ENCODE peak calls at places on chromosomes 3 and 15, in five cellular contexts. One of them, this sample, is unnamed.

GRCh38 chr15:89971592-89971997 is 29.5 kb upstream of the ZNF710 start:
- DNase-seq in sigmoid colon: no peak
- DNase-seq in psoas muscle: peak; percentile 64
- DNase-seq in AG04450: no peak
- DNase-seq in activated T-helper 1 cell treated with anti-CD3 and anti-CD28 coated beads, Interleukin-12 subunit alpha, Interleukin-12 subunit beta, Interleukin-2, Interleukin-4 antibody, amounts not matched to agents 30 ng/mL and 10 ng/mL and 1 ng/mL, durations not matched to agents 14 hours and 24 hours and 36 hours: peak; percentile 16
- DNase-seq in this sample: no peak

GRCh38 chr3:15932348-15933300 is 134.8 kb upstream of the ANKRD28 start:
- DNase-seq in psoas muscle: no peak
- DNase-seq in activated T-helper 1 cell treated with anti-CD3 and anti-CD28 coated beads, Interleukin-12 subunit alpha, Interleukin-12 subunit beta, Interleukin-2, Interleukin-4 antibody, amounts not matched to agents 30 ng/mL and 10 ng/mL and 1 ng/mL, durations not matched to agents 14 hours and 24 hours and 36 hours: no peak
- DNase-seq in AG04450: no peak
- DNase-seq in sigmoid colon: no peak
- DNase-seq in this sample: no peak

GRCh38 chr3:38247366-38248035 is 18.1 kb upstream of the SLC22A13 start:
- DNase-seq in sigmoid colon: no peak
- DNase-seq in AG04450: peak; percentile 64
- DNase-seq in psoas muscle: no peak
- DNase-seq in activated T-helper 1 cell treated with anti-CD3 and anti-CD28 coated beads, Interleukin-12 subunit alpha, Interleukin-12 subunit beta, Interleukin-2, Interleukin-4 antibody, amounts not matched to agents 30 ng/mL and 10 ng/mL and 1 ng/mL, durations not matched to agents 14 hours and 24 hours and 36 hours: no peak
- DNase-seq in this sample: peak; percentile 17

GRCh38 chr15:81485806-81486205 is 111.8 kb upstream of the TMC3 start:
- DNase-seq in activated T-helper 1 cell treated with anti-CD3 and anti-CD28 coated beads, Interleukin-12 subunit alpha, Interleukin-12 subunit beta, Interleukin-2, Interleukin-4 antibody, amounts not matched to agents 30 ng/mL and 10 ng/mL and 1 ng/mL, durations not matched to agents 14 hours and 24 hours and 36 hours: no peak
- DNase-seq in sigmoid colon: no peak
- DNase-seq in psoas muscle: no peak
- DNase-seq in AG04450: no peak
- DNase-seq in this sample: no peak

GRCh38 chr15:70741107-70741511 is 22.2 kb downstream of the UACA start:
- DNase-seq in AG04450: peak; percentile 58
- DNase-seq in psoas muscle: peak; percentile 74
- DNase-seq in sigmoid colon: peak; percentile 91
- DNase-seq in activated T-helper 1 cell treated with anti-CD3 and anti-CD28 coated beads, Interleukin-12 subunit alpha, Interleukin-12 subunit beta, Interleukin-2, Interleukin-4 antibody, amounts not matched to agents 30 ng/mL and 10 ng/mL and 1 ng/mL, durations not matched to agents 14 hours and 24 hours and 36 hours: no peak
- DNase-seq in this sample: peak; percentile 71

GRCh38 chr3:141797167-141797773 is 34.1 kb downstream of the GRK7 start:
- DNase-seq in activated T-helper 1 cell treated with anti-CD3 and anti-CD28 coated beads, Interleukin-12 subunit alpha, Interleukin-12 subunit beta, Interleukin-2, Interleukin-4 antibody, amounts not matched to agents 30 ng/mL and 10 ng/mL and 1 ng/mL, durations not matched to agents 14 hours and 24 hours and 36 hours: peak; percentile 22
- DNase-seq in AG04450: no peak
- DNase-seq in psoas muscle: peak; percentile 80
- DNase-seq in sigmoid colon: peak; percentile 69
- DNase-seq in this sample: peak; percentile 72

GRCh38 chr3:8307545-8308110 is 194.0 kb upstream of the LMCD1 start:
- DNase-seq in sigmoid colon: no peak
- DNase-seq in AG04450: no peak
- DNase-seq in activated T-helper 1 cell treated with anti-CD3 and anti-CD28 coated beads, Interleukin-12 subunit alpha, Interleukin-12 subunit beta, Interleukin-2, Interleukin-4 antibody, amounts not matched to agents 30 ng/mL and 10 ng/mL and 1 ng/mL, durations not matched to agents 14 hours and 24 hours and 36 hours: no peak
- DNase-seq in psoas muscle: no peak
- DNase-seq in this sample: no peak

GRCh38 chr3:118110196-118110595 is 924.5 kb downstream of the IGSF11 start:
- DNase-seq in sigmoid colon: no peak
- DNase-seq in activated T-helper 1 cell treated with anti-CD3 and anti-CD28 coated beads, Interleukin-12 subunit alpha, Interleukin-12 subunit beta, Interleukin-2, Interleukin-4 antibody, amounts not matched to agents 30 ng/mL and 10 ng/mL and 1 ng/mL, durations not matched to agents 14 hours and 24 hours and 36 hours: no peak
- DNase-seq in AG04450: no peak
- DNase-seq in psoas muscle: no peak
- DNase-seq in this sample: no peak

GRCh38 chr3:123511084-123511483 is 62.2 kb upstream of the ADCY5 start:
- DNase-seq in psoas muscle: no peak
- DNase-seq in AG04450: no peak
- DNase-seq in activated T-helper 1 cell treated with anti-CD3 and anti-CD28 coated beads, Interleukin-12 subunit alpha, Interleukin-12 subunit beta, Interleukin-2, Interleukin-4 antibody, amounts not matched to agents 30 ng/mL and 10 ng/mL and 1 ng/mL, durations not matched to agents 14 hours and 24 hours and 36 hours: no peak
- DNase-seq in sigmoid colon: no peak
- DNase-seq in this sample: no peak

GRCh38 chr3:13494463-13495350 is 14.6 kb downstream of the HDAC11 start:
- DNase-seq in AG04450: no peak
- DNase-seq in sigmoid colon: no peak
- DNase-seq in psoas muscle: peak; percentile 62
- DNase-seq in activated T-helper 1 cell treated with anti-CD3 and anti-CD28 coated beads, Interleukin-12 subunit alpha, Interleukin-12 subunit beta, Interleukin-2, Interleukin-4 antibody, amounts not matched to agents 30 ng/mL and 10 ng/mL and 1 ng/mL, durations not matched to agents 14 hours and 24 hours and 36 hours: no peak
- DNase-seq in this sample: no peak

GRCh38 chr15:80579611-80580010 is 115.5 kb upstream of the ABHD17C start:
- DNase-seq in activated T-helper 1 cell treated with anti-CD3 and anti-CD28 coated beads, Interleukin-12 subunit alpha, Interleukin-12 subunit beta, Interleukin-2, Interleukin-4 antibody, amounts not matched to agents 30 ng/mL and 10 ng/mL and 1 ng/mL, durations not matched to agents 14 hours and 24 hours and 36 hours: no peak
- DNase-seq in psoas muscle: no peak
- DNase-seq in AG04450: no peak
- DNase-seq in sigmoid colon: peak; percentile 13
- DNase-seq in this sample: no peak

GRCh38 chr15:77516786-77517185 is 96.1 kb downstream of the HMG20A start:
- DNase-seq in activated T-helper 1 cell treated with anti-CD3 and anti-CD28 coated beads, Interleukin-12 subunit alpha, Interleukin-12 subunit beta, Interleukin-2, Interleukin-4 antibody, amounts not matched to agents 30 ng/mL and 10 ng/mL and 1 ng/mL, durations not matched to agents 14 hours and 24 hours and 36 hours: no peak
- DNase-seq in sigmoid colon: peak; percentile 46
- DNase-seq in AG04450: no peak
- DNase-seq in psoas muscle: peak; percentile 12
- DNase-seq in this sample: no peak

GRCh38 chr3:24519368-24520100 is 24.9 kb upstream of the THRB start:
- DNase-seq in AG04450: no peak
- DNase-seq in psoas muscle: no peak
- DNase-seq in sigmoid colon: no peak
- DNase-seq in activated T-helper 1 cell treated with anti-CD3 and anti-CD28 coated beads, Interleukin-12 subunit alpha, Interleukin-12 subunit beta, Interleukin-2, Interleukin-4 antibody, amounts not matched to agents 30 ng/mL and 10 ng/mL and 1 ng/mL, durations not matched to agents 14 hours and 24 hours and 36 hours: no peak
- DNase-seq in this sample: no peak

GRCh38 chr3:151827816-151828215 is 13.9 kb downstream of the AADAC start:
- DNase-seq in activated T-helper 1 cell treated with anti-CD3 and anti-CD28 coated beads, Interleukin-12 subunit alpha, Interleukin-12 subunit beta, Interleukin-2, Interleukin-4 antibody, amounts not matched to agents 30 ng/mL and 10 ng/mL and 1 ng/mL, durations not matched to agents 14 hours and 24 hours and 36 hours: no peak
- DNase-seq in AG04450: no peak
- DNase-seq in sigmoid colon: no peak
- DNase-seq in psoas muscle: no peak
- DNase-seq in this sample: no peak

GRCh38 chr3:29176501-29176900 is 104.4 kb upstream of the RBMS3 start:
- DNase-seq in sigmoid colon: no peak
- DNase-seq in psoas muscle: no peak
- DNase-seq in activated T-helper 1 cell treated with anti-CD3 and anti-CD28 coated beads, Interleukin-12 subunit alpha, Interleukin-12 subunit beta, Interleukin-2, Interleukin-4 antibody, amounts not matched to agents 30 ng/mL and 10 ng/mL and 1 ng/mL, durations not matched to agents 14 hours and 24 hours and 36 hours: no peak
- DNase-seq in AG04450: no peak
- DNase-seq in this sample: no peak

GRCh38 chr15:68656438-68656739 is 77.6 kb downstream of the CORO2B start:
- DNase-seq in AG04450: no peak
- DNase-seq in sigmoid colon: no peak
- DNase-seq in activated T-helper 1 cell treated with anti-CD3 and anti-CD28 coated beads, Interleukin-12 subunit alpha, Interleukin-12 subunit beta, Interleukin-2, Interleukin-4 antibody, amounts not matched to agents 30 ng/mL and 10 ng/mL and 1 ng/mL, durations not matched to agents 14 hours and 24 hours and 36 hours: no peak
- DNase-seq in psoas muscle: no peak
- DNase-seq in this sample: no peak

GRCh38 chr3:182919866-182920357 is 60.4 kb downstream of the DCUN1D1 start:
- DNase-seq in sigmoid colon: no peak
- DNase-seq in AG04450: no peak
- DNase-seq in activated T-helper 1 cell treated with anti-CD3 and anti-CD28 coated beads, Interleukin-12 subunit alpha, Interleukin-12 subunit beta, Interleukin-2, Interleukin-4 antibody, amounts not matched to agents 30 ng/mL and 10 ng/mL and 1 ng/mL, durations not matched to agents 14 hours and 24 hours and 36 hours: no peak
- DNase-seq in psoas muscle: no peak
- DNase-seq in this sample: no peak

GRCh38 chr3:37922721-37923575 is 61.3 kb downstream of the CTDSPL start:
- DNase-seq in sigmoid colon: no peak
- DNase-seq in AG04450: no peak
- DNase-seq in activated T-helper 1 cell treated with anti-CD3 and anti-CD28 coated beads, Interleukin-12 subunit alpha, Interleukin-12 subunit beta, Interleukin-2, Interleukin-4 antibody, amounts not matched to agents 30 ng/mL and 10 ng/mL and 1 ng/mL, durations not matched to agents 14 hours and 24 hours and 36 hours: no peak
- DNase-seq in psoas muscle: peak; percentile 71
- DNase-seq in this sample: no peak

GRCh38 chr3:81734742-81735141 is 26.7 kb downstream of the GBE1 start:
- DNase-seq in psoas muscle: no peak
- DNase-seq in sigmoid colon: no peak
- DNase-seq in AG04450: no peak
- DNase-seq in activated T-helper 1 cell treated with anti-CD3 and anti-CD28 coated beads, Interleukin-12 subunit alpha, Interleukin-12 subunit beta, Interleukin-2, Interleukin-4 antibody, amounts not matched to agents 30 ng/mL and 10 ng/mL and 1 ng/mL, durations not matched to agents 14 hours and 24 hours and 36 hours: no peak
- DNase-seq in this sample: no peak

GRCh38 chr3:78163379-78163778 is 1123.5 kb downstream of the ROBO2 start:
- DNase-seq in activated T-helper 1 cell treated with anti-CD3 and anti-CD28 coated beads, Interleukin-12 subunit alpha, Interleukin-12 subunit beta, Interleukin-2, Interleukin-4 antibody, amounts not matched to agents 30 ng/mL and 10 ng/mL and 1 ng/mL, durations not matched to agents 14 hours and 24 hours and 36 hours: no peak
- DNase-seq in sigmoid colon: no peak
- DNase-seq in psoas muscle: no peak
- DNase-seq in AG04450: no peak
- DNase-seq in this sample: no peak

GRCh38 chr3:194275721-194276120 is 75.4 kb downstream of the CPN2 start:
- DNase-seq in sigmoid colon: peak; percentile 58
- DNase-seq in activated T-helper 1 cell treated with anti-CD3 and anti-CD28 coated beads, Interleukin-12 subunit alpha, Interleukin-12 subunit beta, Interleukin-2, Interleukin-4 antibody, amounts not matched to agents 30 ng/mL and 10 ng/mL and 1 ng/mL, durations not matched to agents 14 hours and 24 hours and 36 hours: no peak
- DNase-seq in AG04450: no peak
- DNase-seq in psoas muscle: no peak
- DNase-seq in this sample: no peak

GRCh38 chr15:40511472-40512133 is 40.8 kb downstream of the CHST14 start:
- DNase-seq in activated T-helper 1 cell treated with anti-CD3 and anti-CD28 coated beads, Interleukin-12 subunit alpha, Interleukin-12 subunit beta, Interleukin-2, Interleukin-4 antibody, amounts not matched to agents 30 ng/mL and 10 ng/mL and 1 ng/mL, durations not matched to agents 14 hours and 24 hours and 36 hours: no peak
- DNase-seq in sigmoid colon: peak; percentile 81
- DNase-seq in AG04450: no peak
- DNase-seq in psoas muscle: peak; percentile 89
- DNase-seq in this sample: no peak

GRCh38 chr3:133977568-133977967 is 52.2 kb downstream of the SLCO2A1 start:
- DNase-seq in AG04450: no peak
- DNase-seq in psoas muscle: no peak
- DNase-seq in sigmoid colon: peak; percentile 56
- DNase-seq in activated T-helper 1 cell treated with anti-CD3 and anti-CD28 coated beads, Interleukin-12 subunit alpha, Interleukin-12 subunit beta, Interleukin-2, Interleukin-4 antibody, amounts not matched to agents 30 ng/mL and 10 ng/mL and 1 ng/mL, durations not matched to agents 14 hours and 24 hours and 36 hours: no peak
- DNase-seq in this sample: no peak

GRCh38 chr15:41241251-41241964 is 10.3 kb downstream of the CHP1 start:
- DNase-seq in AG04450: no peak
- DNase-seq in sigmoid colon: no peak
- DNase-seq in psoas muscle: no peak
- DNase-seq in activated T-helper 1 cell treated with anti-CD3 and anti-CD28 coated beads, Interleukin-12 subunit alpha, Interleukin-12 subunit beta, Interleukin-2, Interleukin-4 antibody, amounts not matched to agents 30 ng/mL and 10 ng/mL and 1 ng/mL, durations not matched to agents 14 hours and 24 hours and 36 hours: no peak
- DNase-seq in this sample: no peak

GRCh38 chr15:40054056-40054745 is 15.2 kb upstream of the SRP14 start:
- DNase-seq in psoas muscle: no peak
- DNase-seq in sigmoid colon: peak; percentile 64
- DNase-seq in activated T-helper 1 cell treated with anti-CD3 and anti-CD28 coated beads, Interleukin-12 subunit alpha, Interleukin-12 subunit beta, Interleukin-2, Interleukin-4 antibody, amounts not matched to agents 30 ng/mL and 10 ng/mL and 1 ng/mL, durations not matched to agents 14 hours and 24 hours and 36 hours: no peak
- DNase-seq in AG04450: no peak
- DNase-seq in this sample: no peak

GRCh38 chr3:16523778-16524177 is 10.3 kb upstream of the RFTN1 start:
- DNase-seq in AG04450: no peak
- DNase-seq in sigmoid colon: no peak
- DNase-seq in psoas muscle: no peak
- DNase-seq in activated T-helper 1 cell treated with anti-CD3 and anti-CD28 coated beads, Interleukin-12 subunit alpha, Interleukin-12 subunit beta, Interleukin-2, Interleukin-4 antibody, amounts not matched to agents 30 ng/mL and 10 ng/mL and 1 ng/mL, durations not matched to agents 14 hours and 24 hours and 36 hours: no peak
- DNase-seq in this sample: no peak

GRCh38 chr15:44308415-44308814 is 19.9 kb downstream of the GOLM2 start:
- DNase-seq in sigmoid colon: no peak
- DNase-seq in AG04450: no peak
- DNase-seq in activated T-helper 1 cell treated with anti-CD3 and anti-CD28 coated beads, Interleukin-12 subunit alpha, Interleukin-12 subunit beta, Interleukin-2, Interleukin-4 antibody, amounts not matched to agents 30 ng/mL and 10 ng/mL and 1 ng/mL, durations not matched to agents 14 hours and 24 hours and 36 hours: no peak
- DNase-seq in psoas muscle: no peak
- DNase-seq in this sample: no peak

GRCh38 chr3:71395927-71396695 is 187.4 kb downstream of the FOXP1 start:
- DNase-seq in psoas muscle: no peak
- DNase-seq in activated T-helper 1 cell treated with anti-CD3 and anti-CD28 coated beads, Interleukin-12 subunit alpha, Interleukin-12 subunit beta, Interleukin-2, Interleukin-4 antibody, amounts not matched to agents 30 ng/mL and 10 ng/mL and 1 ng/mL, durations not matched to agents 14 hours and 24 hours and 36 hours: no peak
- DNase-seq in AG04450: no peak
- DNase-seq in sigmoid colon: no peak
- DNase-seq in this sample: no peak

GRCh38 chr15:93929375-93930094 is 301.8 kb upstream of the MCTP2 start:
- DNase-seq in activated T-helper 1 cell treated with anti-CD3 and anti-CD28 coated beads, Interleukin-12 subunit alpha, Interleukin-12 subunit beta, Interleukin-2, Interleukin-4 antibody, amounts not matched to agents 30 ng/mL and 10 ng/mL and 1 ng/mL, durations not matched to agents 14 hours and 24 hours and 36 hours: no peak
- DNase-seq in psoas muscle: peak; percentile 67
- DNase-seq in sigmoid colon: peak; percentile 89
- DNase-seq in AG04450: peak; percentile 82
- DNase-seq in this sample: peak; percentile 37

GRCh38 chr3:177804032-177804431 is 606.8 kb upstream of the TBL1XR1 start:
- DNase-seq in psoas muscle: no peak
- DNase-seq in sigmoid colon: no peak
- DNase-seq in AG04450: no peak
- DNase-seq in activated T-helper 1 cell treated with anti-CD3 and anti-CD28 coated beads, Interleukin-12 subunit alpha, Interleukin-12 subunit beta, Interleukin-2, Interleukin-4 antibody, amounts not matched to agents 30 ng/mL and 10 ng/mL and 1 ng/mL, durations not matched to agents 14 hours and 24 hours and 36 hours: no peak
- DNase-seq in this sample: no peak

GRCh38 chr15:46894644-46895043 is 822.7 kb upstream of the SEMA6D start:
- DNase-seq in psoas muscle: no peak
- DNase-seq in sigmoid colon: no peak
- DNase-seq in AG04450: no peak
- DNase-seq in activated T-helper 1 cell treated with anti-CD3 and anti-CD28 coated beads, Interleukin-12 subunit alpha, Interleukin-12 subunit beta, Interleukin-2, Interleukin-4 antibody, amounts not matched to agents 30 ng/mL and 10 ng/mL and 1 ng/mL, durations not matched to agents 14 hours and 24 hours and 36 hours: no peak
- DNase-seq in this sample: no peak

This sample was measured in brain pericyte.